ENCODE peak calls at places on chromosomes 2 and 18, in four cellular contexts. B, P, Z and X are unnamed samples.

GRCh38 chr18:11883153-11883552 is 25.0 kb downstream of the MPPE1 start:
- DNase-seq in B (no peak), P (no peak), Z (no peak), X (no peak)

GRCh38 chr2:218465987-218466633 is 47.2 kb downstream of the VIL1 start:
- DNase-seq in B (no peak), P (no peak), Z (no peak), X (no peak)

GRCh38 chr2:128371648-128372345 is 53.1 kb upstream of the HS6ST1 start:
- DNase-seq in B (no peak), P (no peak), Z (no peak), X (no peak)

GRCh38 chr2:69645026-69645425 is 1.5 kb upstream of the AAK1 start:
- DNase-seq in B (no peak), P (no peak), Z (no peak), X (no peak)

GRCh38 chr2:201200345-201200744 is 17.4 kb downstream of the CASP10 start:
- DNase-seq in B (no peak), P (no peak), Z (no peak), X (no peak)

GRCh38 chr2:72911256-72911655 is 6.1 kb upstream of the EMX1 start:
- DNase-seq in B (no peak), P (no peak), Z (peak), X (no peak)

GRCh38 chr2:150211164-150211631 is 276.3 kb downstream of the RND3 start:
- DNase-seq in B (no peak), P (no peak), Z (no peak), X (no peak)

GRCh38 chr18:76616373-76616772 is 121.3 kb upstream of the ZNF516 start:
- DNase-seq in B (no peak), P (no peak), Z (no peak), X (no peak)

GRCh38 chr2:236986524-236987330 is 99.0 kb upstream of the COPS8 start:
- DNase-seq in B (no peak), P (no peak), Z (no peak), X (no peak)

GRCh38 chr2:23430263-23430662 is 45.3 kb downstream of the KLHL29 start:
- DNase-seq in B (no peak), P (no peak), Z (no peak), X (no peak)

GRCh38 chr2:216692636-216693413 is 2.5 kb downstream of the IGFBP5 start:
- DNase-seq in B (peak), P (peak), Z (peak), X (peak)

GRCh38 chr2:60070166-60070565 is 483.3 kb downstream of the BCL11A start:
- DNase-seq in B (no peak), P (no peak), Z (no peak), X (no peak)

GRCh38 chr2:102030855-102031527 is 39.2 kb downstream of the IL1R2 start:
- DNase-seq in B (no peak), P (no peak), Z (no peak), X (no peak)

GRCh38 chr2:102032368-102033027 is 40.7 kb downstream of the IL1R2 start:
- DNase-seq in B (no peak), P (no peak), Z (no peak), X (no peak)

GRCh38 chr2:102034683-102035606 is 43.2 kb downstream of the IL1R2 start:
- DNase-seq in B (no peak), P (no peak), Z (no peak), X (no peak)

GRCh38 chr2:102033750-102034682 is 42.3 kb downstream of the IL1R2 start:
- DNase-seq in B (no peak), P (no peak), Z (no peak), X (no peak)

GRCh38 chr2:102033028-102033749 is 41.4 kb downstream of the IL1R2 start:
- DNase-seq in B (no peak), P (peak), Z (peak), X (no peak)
- TF ChIP-seq CTCF in B (no peak), P (no peak), Z (no peak), X (no peak)

DNA sequence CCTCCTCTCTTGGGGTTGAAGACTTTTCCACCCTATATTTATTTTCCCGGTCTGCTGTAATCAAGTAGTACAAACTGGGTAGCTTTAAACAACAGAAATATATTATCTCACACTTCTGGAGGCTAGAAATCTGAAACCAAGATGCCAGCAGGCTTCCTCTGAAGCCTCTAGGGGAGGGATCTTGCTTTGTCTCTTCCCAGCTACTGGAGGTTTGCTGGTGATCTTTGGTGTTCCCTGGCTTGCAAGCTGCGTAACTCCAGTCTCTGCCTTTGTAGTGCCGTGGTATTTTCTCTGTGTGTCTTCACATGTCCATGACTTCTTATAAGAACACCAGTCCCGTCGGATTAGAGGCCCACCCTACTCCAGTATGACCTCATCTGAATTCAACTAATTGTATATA is 44.4 kb downstream of the MYO3B start:
- DNase-seq in B (no peak), P (no peak), Z (no peak), X (no peak)
- TF ChIP-seq CTCF in B (no peak), P (no peak), Z (no peak), X (no peak)

GRCh38 chr2:50606860-50607259 is 425.1 kb downstream of the NRXN1 start:
- DNase-seq in B (no peak), P (no peak), Z (no peak), X (no peak)
- TF ChIP-seq CTCF in B (no peak), P (no peak), Z (peak), X (no peak)

GRCh38 chr2:19122220-19122619 is 236.2 kb downstream of the OSR1 start:
- DNase-seq in B (no peak), P (no peak), Z (no peak), X (no peak)
- TF ChIP-seq CTCF in B (no peak), P (no peak), Z (no peak), X (no peak)

GRCh38 chr2:182904844-182905243 is 38.4 kb upstream of the FRZB start:
- DNase-seq in B (no peak), P (no peak), Z (no peak), X (no peak)

GRCh38 chr2:182906454-182906853 is 40.0 kb upstream of the FRZB start:
- DNase-seq in B (no peak), P (no peak), Z (no peak), X (no peak)

GRCh38 chr2:182911813-182912517 is 45.5 kb upstream of the FRZB start:
- DNase-seq in B (no peak), P (no peak), Z (no peak), X (no peak)

GRCh38 chr2:182903566-182903965 is 37.1 kb upstream of the FRZB start:
- DNase-seq in B (no peak), P (no peak), Z (no peak), X (no peak)

DNA sequence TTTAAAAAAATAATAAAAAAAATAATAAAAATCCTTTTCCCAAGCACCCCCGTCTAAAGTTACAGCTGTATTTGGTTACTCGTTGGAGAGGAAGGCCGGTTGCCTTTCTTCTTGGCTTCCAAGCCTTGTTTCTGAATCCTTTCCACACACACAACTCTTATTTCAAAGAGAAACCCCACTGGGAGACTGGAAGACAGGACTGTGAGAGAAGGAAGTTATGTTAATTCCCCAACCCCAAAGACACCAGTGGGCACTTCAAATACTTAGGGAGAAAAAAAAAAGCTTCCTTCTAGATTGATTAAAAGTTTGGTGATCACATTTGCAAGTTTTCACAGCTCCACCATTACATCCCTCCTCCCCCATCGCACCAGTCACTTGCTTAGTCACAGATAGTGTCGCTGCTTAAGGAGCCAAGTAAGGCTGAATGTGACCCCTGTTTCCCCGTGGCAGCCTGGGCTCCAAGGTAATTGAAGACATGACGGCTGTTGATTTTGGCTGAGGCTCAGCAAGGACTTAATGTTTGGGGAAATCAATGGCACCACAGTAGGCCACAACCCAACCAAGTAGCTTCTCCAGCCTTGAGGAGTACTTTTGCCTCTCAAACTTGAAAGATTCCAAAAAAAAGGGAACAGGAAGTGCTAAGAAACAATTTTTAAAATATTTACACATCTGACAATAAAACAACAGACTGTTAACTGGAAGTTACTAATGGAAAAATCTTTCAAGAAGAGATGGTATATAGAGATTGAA is 40.8 kb upstream of the FRZB start:
- DNase-seq in B (no peak), P (no peak), Z (no peak), X (no peak)
- TF ChIP-seq CTCF in B (no peak), P (no peak), Z (no peak), X (no peak)

DNA sequence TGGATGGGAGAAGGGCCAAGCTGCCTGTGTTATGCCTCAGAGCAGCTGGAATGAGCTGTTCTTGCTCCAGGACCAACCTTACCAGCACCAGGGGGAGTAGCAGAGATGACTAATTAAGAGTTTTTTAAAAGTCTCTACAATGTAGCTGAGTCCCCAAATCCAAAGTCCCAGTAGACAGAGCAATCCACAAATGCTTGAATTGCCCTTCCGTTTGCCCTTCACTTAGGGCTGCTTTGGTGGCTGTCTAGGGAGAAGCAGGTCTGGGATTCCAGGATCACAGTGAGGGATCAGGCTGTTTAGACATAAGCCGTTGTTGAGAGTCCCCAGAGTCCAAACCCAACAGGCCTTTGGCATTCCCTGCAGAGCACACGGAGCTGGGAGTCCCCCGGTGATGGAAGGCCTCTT is 59.4 kb downstream of the RHOB start:
- DNase-seq in B (no peak), P (no peak), Z (peak), X (no peak)
- TF ChIP-seq CTCF in B (no peak), P (peak), Z (peak), X (no peak)